ENCODE peak calls at places on chromosome 11, in four cellular contexts. One of them, this sample, is unnamed. For H3K4me1, the result is how much of the 10 kb centered on the place peaks cover.

GRCh38 chr11:76665172-76665571 is 5.4 kb downstream of the LRRC32 start:
- DNase-seq in uterus: no peak
- DNase-seq in cardiac muscle cell: no peak
- DNase-seq in OCI-LY7: peak
- DNase-seq in this sample: no peak

GRCh38 chr11:64284962-64285884 is at the start of gene GPR137:
- DNase-seq in uterus: peak
- DNase-seq in cardiac muscle cell: peak
- DNase-seq in OCI-LY7: peak
- DNase-seq in this sample: peak

GRCh38 chr11:6663794-6664478 is 8.3 kb upstream of the DCHS1 start:
- DNase-seq in uterus: no peak
- DNase-seq in cardiac muscle cell: peak
- DNase-seq in OCI-LY7: no peak
- DNase-seq in this sample: no peak

GRCh38 chr11:118342503-118343161 is at the start of gene CD3D:
- DNase-seq in uterus: no peak
- DNase-seq in cardiac muscle cell: no peak
- DNase-seq in OCI-LY7: no peak
- DNase-seq in this sample: no peak

GRCh38 chr11:31711137-31711536 is 100.0 kb downstream of the PAX6 start:
- DNase-seq in uterus: no peak
- DNase-seq in cardiac muscle cell: no peak
- DNase-seq in OCI-LY7: no peak
- DNase-seq in this sample: no peak

GRCh38 chr11:17845431-17845881 is 110.9 kb downstream of the KCNC1 start:
- DNase-seq in uterus: no peak
- DNase-seq in cardiac muscle cell: peak
- DNase-seq in OCI-LY7: no peak
- DNase-seq in this sample: no peak

GRCh38 chr11:132718711-132719641 is 813.3 kb downstream of the OPCML start:
- DNase-seq in uterus: no peak
- DNase-seq in cardiac muscle cell: peak
- DNase-seq in OCI-LY7: no peak
- DNase-seq in this sample: peak

GRCh38 chr11:92123540-92123939 is 101.1 kb upstream of the FAT3 start:
- DNase-seq in uterus: no peak
- DNase-seq in cardiac muscle cell: peak
- DNase-seq in OCI-LY7: no peak
- DNase-seq in this sample: no peak

DNA sequence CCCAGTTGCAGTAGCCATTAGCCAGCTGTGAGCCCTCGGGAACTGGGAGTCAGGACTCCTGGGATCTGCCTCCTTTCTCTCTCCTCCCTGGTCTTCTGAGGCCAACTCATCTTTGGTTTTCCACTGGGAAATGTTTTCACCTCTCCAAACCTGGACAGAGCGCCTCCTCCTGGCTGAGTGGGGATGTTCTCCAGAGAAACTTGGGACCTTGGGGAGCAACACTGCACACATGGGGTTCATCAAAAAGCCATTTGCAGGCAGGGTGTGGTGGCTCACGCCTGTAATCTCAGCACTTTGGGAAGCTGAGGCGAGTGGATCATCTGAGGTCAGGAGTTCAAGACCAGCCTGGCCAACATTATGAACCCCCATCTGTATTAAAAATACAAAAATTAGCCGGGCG is 145.4 kb downstream of the NECTIN1 start:
- DNase-seq in uterus: no peak
- DNase-seq in cardiac muscle cell: no peak
- DNase-seq in OCI-LY7: no peak
- DNase-seq in this sample: no peak
- TF ChIP-seq CTCF in uterus: no peak
- TF ChIP-seq CTCF in cardiac muscle cell: peak
- TF ChIP-seq CTCF in OCI-LY7: peak
- TF ChIP-seq CTCF in this sample: no peak

GRCh38 chr11:61969391-61969758 is 1.9 kb upstream of the FTH1 start:
- DNase-seq in uterus: no peak
- DNase-seq in cardiac muscle cell: no peak
- DNase-seq in OCI-LY7: no peak
- DNase-seq in this sample: no peak
- H3K4me1 ChIP-seq in uterus: under half
- H3K4me1 ChIP-seq in cardiac muscle cell: under half
- H3K4me1 ChIP-seq in OCI-LY7: half or more
- H3K4me1 ChIP-seq in this sample: half or more

GRCh38 chr11:115869131-115869530 is 364.9 kb upstream of the CADM1 start:
- DNase-seq in uterus: no peak
- DNase-seq in cardiac muscle cell: no peak
- DNase-seq in OCI-LY7: no peak
- DNase-seq in this sample: no peak

GRCh38 chr11:115871161-115871750 is 367.0 kb upstream of the CADM1 start:
- DNase-seq in uterus: no peak
- DNase-seq in cardiac muscle cell: no peak
- DNase-seq in OCI-LY7: no peak
- DNase-seq in this sample: no peak

GRCh38 chr11:115873813-115874212 is 369.6 kb upstream of the CADM1 start:
- DNase-seq in uterus: no peak
- DNase-seq in cardiac muscle cell: no peak
- DNase-seq in OCI-LY7: peak
- DNase-seq in this sample: no peak

GRCh38 chr11:115872418-115872817 is 368.2 kb upstream of the CADM1 start:
- DNase-seq in uterus: no peak
- DNase-seq in cardiac muscle cell: no peak
- DNase-seq in OCI-LY7: peak
- DNase-seq in this sample: no peak

DNA sequence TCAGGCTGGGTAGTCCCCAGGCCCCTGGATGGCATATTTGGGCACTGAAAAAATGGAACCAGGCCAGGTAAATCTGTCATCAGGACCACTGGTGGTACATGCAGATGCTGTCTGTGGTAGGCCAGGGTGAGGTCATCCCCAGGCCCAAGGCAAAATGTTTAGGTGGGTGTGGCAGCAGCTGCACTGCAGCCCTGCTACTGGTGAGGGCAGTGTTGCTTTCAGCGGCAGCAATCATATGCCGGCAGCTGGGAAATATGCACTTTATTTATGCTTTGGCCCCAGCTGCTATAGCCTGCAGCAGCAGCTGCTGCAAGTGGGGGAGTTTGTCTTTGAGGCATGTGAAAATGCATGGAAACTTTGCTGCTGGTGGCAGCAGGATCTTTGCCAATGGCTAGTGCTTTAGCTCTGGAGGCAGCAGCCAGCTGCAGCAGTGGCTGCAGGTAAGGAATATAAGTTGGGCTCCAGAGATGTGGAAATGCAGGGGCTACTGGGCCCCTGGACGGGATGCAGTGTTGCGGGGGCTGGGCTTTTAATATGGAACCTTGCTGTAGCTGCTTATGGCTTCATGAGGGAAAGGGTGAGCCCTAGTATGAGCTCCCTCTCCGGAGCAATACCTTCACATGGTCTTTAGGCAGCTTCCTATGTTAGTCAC is 365.7 kb upstream of the CADM1 start:
- DNase-seq in uterus: no peak
- DNase-seq in cardiac muscle cell: peak
- DNase-seq in OCI-LY7: peak
- DNase-seq in this sample: no peak
- TF ChIP-seq CTCF in uterus: no peak
- TF ChIP-seq CTCF in cardiac muscle cell: peak
- TF ChIP-seq CTCF in OCI-LY7: peak
- TF ChIP-seq CTCF in this sample: no peak

GRCh38 chr11:62513651-62514050 is 33.0 kb downstream of the AHNAK start:
- DNase-seq in uterus: no peak
- DNase-seq in cardiac muscle cell: no peak
- DNase-seq in OCI-LY7: no peak
- DNase-seq in this sample: no peak

GRCh38 chr11:62512961-62513360 is 33.6 kb downstream of the AHNAK start:
- DNase-seq in uterus: no peak
- DNase-seq in cardiac muscle cell: no peak
- DNase-seq in OCI-LY7: no peak
- DNase-seq in this sample: no peak

GRCh38 chr11:62514151-62514550 is 32.5 kb downstream of the AHNAK start:
- DNase-seq in uterus: no peak
- DNase-seq in cardiac muscle cell: no peak
- DNase-seq in OCI-LY7: no peak
- DNase-seq in this sample: no peak

DNA sequence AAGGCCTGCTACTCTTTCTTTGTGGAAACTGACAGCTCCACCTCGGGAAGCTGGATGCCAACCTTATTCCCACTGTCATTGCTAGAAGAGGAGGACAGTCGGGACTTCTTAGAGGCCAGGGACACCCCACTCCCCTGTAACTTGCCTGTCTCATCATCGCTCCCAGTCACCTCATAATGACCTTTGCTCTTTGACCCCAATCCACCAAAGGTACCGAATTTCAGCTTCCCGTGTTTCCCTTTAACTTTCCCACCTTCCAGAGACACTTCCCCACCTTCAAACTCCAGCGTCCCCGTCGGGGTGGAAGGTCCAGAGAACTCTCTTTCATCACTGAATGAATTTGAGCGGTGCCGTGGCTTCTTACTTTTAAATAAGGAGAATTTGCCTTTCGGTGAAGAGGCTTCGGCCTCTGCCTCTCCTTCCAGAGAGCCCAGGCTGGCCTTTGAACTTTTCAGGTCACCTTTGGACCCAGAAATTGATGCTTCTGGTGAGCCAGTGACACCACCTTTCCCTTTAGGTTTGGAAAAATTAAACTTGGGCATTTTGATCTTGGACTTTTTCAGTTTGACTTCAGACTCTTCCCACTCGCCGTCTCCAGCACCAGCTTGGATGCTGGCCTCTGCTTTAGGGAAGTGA is 29.8 kb downstream of the AHNAK start:
- DNase-seq in uterus: no peak
- DNase-seq in cardiac muscle cell: no peak
- DNase-seq in OCI-LY7: no peak
- DNase-seq in this sample: no peak
- H3K4me1 ChIP-seq in uterus: under half
- H3K4me1 ChIP-seq in cardiac muscle cell: under half
- H3K4me1 ChIP-seq in OCI-LY7: under half
- H3K4me1 ChIP-seq in this sample: under half

GRCh38 chr11:26227311-26227710 is 104.6 kb upstream of the ANO3 start:
- DNase-seq in uterus: no peak
- DNase-seq in cardiac muscle cell: peak
- DNase-seq in OCI-LY7: peak
- DNase-seq in this sample: no peak
- TF ChIP-seq CTCF in uterus: peak
- TF ChIP-seq CTCF in cardiac muscle cell: peak
- TF ChIP-seq CTCF in OCI-LY7: peak
- TF ChIP-seq CTCF in this sample: peak

GRCh38 chr11:57469268-57469667 is 8.9 kb downstream of the RTN4RL2 start:
- DNase-seq in uterus: no peak
- DNase-seq in cardiac muscle cell: no peak
- DNase-seq in OCI-LY7: no peak
- DNase-seq in this sample: no peak

GRCh38 chr11:57467508-57468157 is 7.3 kb downstream of the RTN4RL2 start:
- DNase-seq in uterus: no peak
- DNase-seq in cardiac muscle cell: no peak
- DNase-seq in OCI-LY7: no peak
- DNase-seq in this sample: no peak

GRCh38 chr11:57464343-57465181 is 4.2 kb downstream of the RTN4RL2 start:
- DNase-seq in uterus: no peak
- DNase-seq in cardiac muscle cell: no peak
- DNase-seq in OCI-LY7: no peak
- DNase-seq in this sample: no peak

GRCh38 chr11:57468276-57468675 is 7.9 kb downstream of the RTN4RL2 start:
- DNase-seq in uterus: no peak
- DNase-seq in cardiac muscle cell: no peak
- DNase-seq in OCI-LY7: no peak
- DNase-seq in this sample: no peak

GRCh38 chr11:57466680-57467079 is 6.4 kb downstream of the RTN4RL2 start:
- DNase-seq in uterus: no peak
- DNase-seq in cardiac muscle cell: no peak
- DNase-seq in OCI-LY7: no peak
- DNase-seq in this sample: no peak
- H3K4me1 ChIP-seq in uterus: under half
- H3K4me1 ChIP-seq in cardiac muscle cell: under half
- H3K4me1 ChIP-seq in OCI-LY7: under half
- H3K4me1 ChIP-seq in this sample: under half

GRCh38 chr11:131691558-131692041 is 321.2 kb downstream of the NTM start:
- DNase-seq in uterus: no peak
- DNase-seq in cardiac muscle cell: peak
- DNase-seq in OCI-LY7: no peak
- DNase-seq in this sample: no peak
- TF ChIP-seq CTCF in uterus: no peak
- TF ChIP-seq CTCF in cardiac muscle cell: peak
- TF ChIP-seq CTCF in OCI-LY7: peak
- TF ChIP-seq CTCF in this sample: no peak